ENCODE peak calls at places on chromosomes 6 and 20, in four cellular contexts. One of them, this sample, is unnamed.

GRCh38 chr20:44135811-44136204 is 51.2 kb downstream of the JPH2 start:
- DNase-seq in brain microvascular endothelial cell: no peak
- DNase-seq in naive thymus-derived CD8-positive, alpha-beta T cell: no peak
- DNase-seq in Kasumi-1: peak; percentile 5
- DNase-seq in this sample: peak; percentile 60

GRCh38 chr6:134287863-134288537 is 29.9 kb downstream of the SGK1 start:
- DNase-seq in naive thymus-derived CD8-positive, alpha-beta T cell: no peak
- DNase-seq in Kasumi-1: no peak
- DNase-seq in brain microvascular endothelial cell: peak; percentile 61
- DNase-seq in this sample: no peak

GRCh38 chr6:104526383-104526782 is 333.3 kb downstream of the HACE1 start:
- DNase-seq in naive thymus-derived CD8-positive, alpha-beta T cell: no peak
- DNase-seq in brain microvascular endothelial cell: no peak
- DNase-seq in Kasumi-1: no peak
- DNase-seq in this sample: no peak

GRCh38 chr6:53342210-53342609 is 6.5 kb downstream of the ELOVL5 start:
- DNase-seq in brain microvascular endothelial cell: no peak
- DNase-seq in Kasumi-1: no peak
- DNase-seq in naive thymus-derived CD8-positive, alpha-beta T cell: no peak
- DNase-seq in this sample: no peak

GRCh38 chr20:32560989-32561830 is 23.9 kb downstream of the NOL4L start:
- DNase-seq in Kasumi-1: no peak
- DNase-seq in brain microvascular endothelial cell: no peak
- DNase-seq in naive thymus-derived CD8-positive, alpha-beta T cell: no peak
- DNase-seq in this sample: no peak

GRCh38 chr6:139590206-139590605 is 215.8 kb upstream of the CITED2 start:
- DNase-seq in naive thymus-derived CD8-positive, alpha-beta T cell: no peak
- DNase-seq in brain microvascular endothelial cell: no peak
- DNase-seq in Kasumi-1: no peak
- DNase-seq in this sample: no peak

GRCh38 chr20:19974621-19975435 is 42.3 kb upstream of the NAA20 start:
- DNase-seq in naive thymus-derived CD8-positive, alpha-beta T cell: no peak
- DNase-seq in Kasumi-1: peak; percentile 46
- DNase-seq in brain microvascular endothelial cell: peak; percentile 90
- DNase-seq in this sample: no peak

GRCh38 chr6:22383016-22383415 is 86.2 kb upstream of the PRL start:
- DNase-seq in brain microvascular endothelial cell: no peak
- DNase-seq in Kasumi-1: no peak
- DNase-seq in naive thymus-derived CD8-positive, alpha-beta T cell: no peak
- DNase-seq in this sample: no peak

GRCh38 chr20:38985603-38986170 is 23.5 kb downstream of the DHX35 start:
- DNase-seq in naive thymus-derived CD8-positive, alpha-beta T cell: no peak
- DNase-seq in brain microvascular endothelial cell: peak; percentile 14
- DNase-seq in Kasumi-1: no peak
- DNase-seq in this sample: no peak

GRCh38 chr20:11755071-11755881 is 162.4 kb upstream of the BTBD3 start:
- DNase-seq in Kasumi-1: no peak
- DNase-seq in naive thymus-derived CD8-positive, alpha-beta T cell: no peak
- DNase-seq in brain microvascular endothelial cell: no peak
- DNase-seq in this sample: no peak

GRCh38 chr6:133637874-133638273 is 251.0 kb upstream of the TCF21 start:
- DNase-seq in naive thymus-derived CD8-positive, alpha-beta T cell: no peak
- DNase-seq in brain microvascular endothelial cell: no peak
- DNase-seq in Kasumi-1: no peak
- DNase-seq in this sample: no peak

GRCh38 chr6:14559754-14560527 is 442.4 kb downstream of the CD83 start:
- DNase-seq in Kasumi-1: no peak
- DNase-seq in naive thymus-derived CD8-positive, alpha-beta T cell: no peak
- DNase-seq in brain microvascular endothelial cell: no peak
- DNase-seq in this sample: no peak

GRCh38 chr6:167572106-167572505 is 247.2 kb downstream of the TTLL2 start:
- DNase-seq in naive thymus-derived CD8-positive, alpha-beta T cell: no peak
- DNase-seq in Kasumi-1: no peak
- DNase-seq in brain microvascular endothelial cell: no peak
- DNase-seq in this sample: no peak

GRCh38 chr20:50057409-50058053 is 55.4 kb downstream of the UBE2V1 start:
- DNase-seq in Kasumi-1: no peak
- DNase-seq in naive thymus-derived CD8-positive, alpha-beta T cell: no peak
- DNase-seq in brain microvascular endothelial cell: no peak
- DNase-seq in this sample: no peak

GRCh38 chr6:168007592-168008338 is 10.3 kb downstream of the KIF25 start:
- DNase-seq in brain microvascular endothelial cell: peak; percentile 100
- DNase-seq in Kasumi-1: peak; percentile 79
- DNase-seq in naive thymus-derived CD8-positive, alpha-beta T cell: no peak
- DNase-seq in this sample: no peak

GRCh38 chr6:150145830-150146229 is 3.0 kb downstream of the PPP1R14C start:
- DNase-seq in Kasumi-1: peak; percentile 24
- DNase-seq in naive thymus-derived CD8-positive, alpha-beta T cell: no peak
- DNase-seq in brain microvascular endothelial cell: no peak
- DNase-seq in this sample: no peak

GRCh38 chr6:45917439-45917838 is 98.2 kb downstream of the CLIC5 start:
- DNase-seq in Kasumi-1: no peak
- DNase-seq in brain microvascular endothelial cell: no peak
- DNase-seq in naive thymus-derived CD8-positive, alpha-beta T cell: no peak
- DNase-seq in this sample: no peak

GRCh38 chr6:153032255-153032882 is 29.9 kb upstream of the MTRF1L start:
- DNase-seq in naive thymus-derived CD8-positive, alpha-beta T cell: no peak
- DNase-seq in Kasumi-1: peak; percentile 45
- DNase-seq in brain microvascular endothelial cell: no peak
- DNase-seq in this sample: no peak

GRCh38 chr6:19866900-19867627 is 29.9 kb downstream of the ID4 start:
- DNase-seq in naive thymus-derived CD8-positive, alpha-beta T cell: no peak
- DNase-seq in Kasumi-1: no peak
- DNase-seq in brain microvascular endothelial cell: peak; percentile 55
- DNase-seq in this sample: no peak

GRCh38 chr6:82910818-82911217 is 154.8 kb downstream of the UBE3D start:
- DNase-seq in brain microvascular endothelial cell: no peak
- DNase-seq in naive thymus-derived CD8-positive, alpha-beta T cell: no peak
- DNase-seq in Kasumi-1: no peak
- DNase-seq in this sample: no peak

GRCh38 chr6:52729594-52729993 is 33.7 kb downstream of the GSTA2 start:
- DNase-seq in brain microvascular endothelial cell: no peak
- DNase-seq in naive thymus-derived CD8-positive, alpha-beta T cell: no peak
- DNase-seq in Kasumi-1: no peak
- DNase-seq in this sample: no peak

GRCh38 chr6:7050911-7051779 is 56.6 kb upstream of the RREB1 start:
- DNase-seq in naive thymus-derived CD8-positive, alpha-beta T cell: no peak
- DNase-seq in Kasumi-1: peak; percentile 35
- DNase-seq in brain microvascular endothelial cell: peak; percentile 82
- DNase-seq in this sample: peak; percentile 74

GRCh38 chr20:57420571-57421257 is 29.5 kb downstream of the RBM38 start:
- DNase-seq in Kasumi-1: no peak
- DNase-seq in naive thymus-derived CD8-positive, alpha-beta T cell: no peak
- DNase-seq in brain microvascular endothelial cell: no peak
- DNase-seq in this sample: no peak